ENCODE peak calls at places on chromosomes 6 and 20, in eight cellular contexts. H is heart left ventricle, E is brain microvascular endothelial cell, W is HL-60, S is hepatocyte, O is heart right ventricle, G is cardiac muscle cell, T is AG04450. R is an unnamed sample.
A peak's percentile ranks its signal among the peaks of the same experiment; 100 is the strongest.

GRCh38 chr6:49406241-49406970 is 56.6 kb downstream of the MMUT start:
- DNase-seq in T (no peak), G (peak; percentile 14), E (no peak), H (no peak), O (no peak), S (no peak), W (no peak), R (no peak)

GRCh38 chr20:36861875-36862801 is 13.8 kb upstream of the TLDC2 start:
- DNase-seq in S (peak; percentile 77), O (peak; percentile 82), T (no peak), W (no peak), H (peak; percentile 89), E (peak; percentile 70), G (peak; percentile 78), R (peak; percentile 66)

GRCh38 chr6:77074037-77074713 is 389.1 kb downstream of the HTR1B start:
- DNase-seq in T (no peak), H (no peak), E (no peak), O (no peak), W (no peak), G (no peak), S (no peak), R (no peak)

GRCh38 chr6:43489277-43490072 is 12.1 kb downstream of the TJAP1 start:
- DNase-seq in T (no peak), O (no peak), E (no peak), S (no peak), G (no peak), W (no peak), H (no peak), R (no peak)

GRCh38 chr6:107107791-107108190 is 7.5 kb downstream of the BEND3 start:
- DNase-seq in O (no peak), W (no peak), G (no peak), T (no peak), H (no peak), E (no peak), S (no peak), R (no peak)

GRCh38 chr6:93453956-93454355 is 34.6 kb upstream of the EPHA7 start:
- DNase-seq in E (no peak), H (no peak), O (no peak), T (no peak), S (no peak), G (no peak), W (no peak), R (no peak)

GRCh38 chr6:137851669-137852068 is 15.4 kb upstream of the TNFAIP3 start:
- DNase-seq in O (no peak), S (no peak), T (no peak), G (no peak), E (no peak), W (no peak), H (no peak), R (no peak)

GRCh38 chr6:108661430-108661829 is 100.7 kb downstream of the FOXO3 start:
- DNase-seq in S (peak; percentile 37), G (peak; percentile 27), E (peak; percentile 47), H (no peak), O (no peak), W (no peak), T (no peak), R (no peak)

GRCh38 chr6:161434921-161435411 is 161.1 kb upstream of the AGPAT4 start:
- DNase-seq in G (peak; percentile 96), S (peak; percentile 48), H (no peak), E (peak; percentile 94), O (no peak), W (no peak), T (peak; percentile 93), R (no peak)

GRCh38 chr20:35994994-35995453 is 26.6 kb downstream of the CNBD2 start:
- DNase-seq in S (peak; percentile 92), G (peak; percentile 89), E (peak; percentile 77), W (peak; percentile 31), H (peak; percentile 83), T (peak; percentile 57), O (peak; percentile 85), R (peak; percentile 91)

GRCh38 chr6:18634912-18635311 is 247.8 kb downstream of the RNF144B start:
- DNase-seq in E (no peak), O (no peak), S (no peak), W (no peak), G (peak; percentile 3), H (no peak), T (no peak), R (no peak)

GRCh38 chr6:6538301-6538700 is 50.2 kb upstream of the LY86 start:
- DNase-seq in W (no peak), E (no peak), T (no peak), O (no peak), H (no peak), S (no peak), G (no peak), R (no peak)

GRCh38 chr6:135922170-135922569 is 70.7 kb downstream of the PDE7B start:
- DNase-seq in S (peak; percentile 48), E (peak; percentile 92), W (no peak), O (no peak), T (peak; percentile 91), G (peak; percentile 95), H (peak; percentile 31), R (no peak)

GRCh38 chr6:106539931-106540330 is 89.4 kb downstream of the RTN4IP1 start:
- DNase-seq in O (no peak), G (no peak), W (no peak), T (no peak), H (no peak), S (no peak), E (no peak), R (no peak)

GRCh38 chr6:9025223-9025622 is 589.9 kb upstream of the SLC35B3 start:
- DNase-seq in W (no peak), T (no peak), S (no peak), G (no peak), H (no peak), E (no peak), O (no peak), R (no peak)

GRCh38 chr20:52129611-52130010 is 62.0 kb downstream of the ZFP64 start:
- DNase-seq in T (no peak), H (no peak), E (peak; percentile 8), S (no peak), G (no peak), W (no peak), O (no peak), R (no peak)

GRCh38 chr6:68728124-68728523 is 93.0 kb downstream of the ADGRB3 start:
- DNase-seq in O (no peak), T (no peak), S (no peak), H (no peak), G (peak; percentile 83), W (no peak), E (no peak), R (no peak)

GRCh38 chr6:127786109-127786508 is 114.7 kb downstream of the THEMIS start:
- DNase-seq in S (no peak), G (peak; percentile 4), W (no peak), E (no peak), O (no peak), T (no peak), H (no peak), R (no peak)

GRCh38 chr6:75281643-75282042 is 2.9 kb downstream of the TMEM30A start:
- DNase-seq in H (no peak), S (no peak), G (no peak), O (no peak), W (no peak), T (no peak), E (no peak), R (no peak)

GRCh38 chr6:3911614-3912336 is 62.6 kb downstream of the FAM50B start:
- DNase-seq in H (peak; percentile 73), E (peak; percentile 95), W (no peak), T (peak; percentile 43), G (peak; percentile 88), S (peak; percentile 75), O (peak; percentile 50), R (no peak)
- H3K4me3 ChIP-seq in H (peak overlapping the region; percentile 11), E (no peak overlapping the region), W (no peak overlapping the region), T (peak overlapping the region; percentile 8), G (no peak overlapping the region), S (no peak overlapping the region), O (no peak overlapping the region), R (no peak overlapping the region)

GRCh38 chr6:2845880-2846208 is 4.2 kb upstream of the SERPINB1 start:
- DNase-seq in E (no peak), G (no peak), W (no peak), S (no peak), T (no peak), H (no peak), O (no peak), R (no peak)
- H3K27ac ChIP-seq in E (no peak overlapping the region), G (no peak overlapping the region), W (no peak overlapping the region), S (no peak overlapping the region), T (peak overlapping the region; percentile 84), H (no peak overlapping the region), O (no peak overlapping the region), R (no peak overlapping the region)

DNA sequence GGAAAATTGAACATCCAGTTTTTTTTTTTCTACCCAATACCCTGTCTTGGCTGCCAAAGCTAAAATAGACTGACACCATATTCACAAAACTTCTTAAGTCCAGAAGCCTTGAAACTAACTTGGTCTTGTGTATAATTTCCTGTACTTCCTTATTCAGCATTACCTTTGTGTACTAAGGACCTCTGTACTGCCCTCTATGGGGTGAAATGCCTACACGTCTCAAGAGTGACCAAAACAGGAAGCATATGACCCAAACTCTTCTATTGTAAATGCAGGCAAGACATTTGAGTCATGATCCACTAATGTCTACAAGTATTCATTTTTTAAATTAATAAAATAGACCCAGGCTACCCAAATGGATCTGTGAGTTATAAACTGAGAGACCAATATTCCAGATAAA is 50.4 kb downstream of the HMGCLL1 start:
- DNase-seq in E (peak; percentile 35), G (peak; percentile 41), S (peak; percentile 39), T (peak; percentile 3), W (no peak), H (no peak), O (no peak), R (peak; percentile 23)
- TF ChIP-seq CTCF in E (peak; percentile 52), G (peak; percentile 37), S (peak; percentile 39), T (peak; percentile 43), W (peak; percentile 39), H (no peak), O (no peak), R (peak; percentile 54)

GRCh38 chr20:4247898-4248858 is 232.8 kb upstream of the RNF24 start:
- DNase-seq in E (no peak), W (no peak), S (no peak), G (no peak), T (no peak), O (no peak), H (no peak), R (no peak)

GRCh38 chr20:4245542-4245941 is 230.2 kb upstream of the RNF24 start:
- DNase-seq in S (no peak), E (no peak), H (no peak), W (no peak), T (no peak), O (no peak), G (no peak), R (no peak)

GRCh38 chr20:4244700-4245485 is 229.5 kb upstream of the RNF24 start:
- DNase-seq in O (no peak), H (no peak), E (no peak), W (no peak), G (peak; percentile 60), T (no peak), S (peak; percentile 87), R (no peak)

GRCh38 chr20:4246428-4246827 is 231.1 kb upstream of the RNF24 start:
- DNase-seq in H (no peak), S (no peak), O (no peak), W (no peak), T (no peak), E (no peak), G (no peak), R (no peak)

DNA sequence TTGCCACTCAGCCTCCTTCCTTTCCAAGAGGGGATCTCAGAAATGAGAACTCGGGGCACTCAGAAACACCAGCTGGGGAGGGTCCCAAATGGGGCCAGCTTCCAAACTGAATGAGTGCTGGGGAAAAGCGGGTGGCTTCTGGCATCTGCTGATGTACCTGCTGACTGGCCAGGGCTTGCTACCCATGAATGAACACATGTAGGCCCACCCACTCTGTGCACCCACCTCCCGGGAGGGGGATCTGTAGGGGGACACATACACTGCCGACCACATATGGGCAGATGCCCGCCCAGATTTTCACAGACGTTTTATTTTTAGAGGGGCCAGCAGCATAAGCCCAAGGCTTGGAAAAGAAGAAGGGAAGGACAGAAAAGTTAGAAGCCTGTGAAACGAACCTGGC is 231.9 kb upstream of the RNF24 start:
- DNase-seq in T (no peak), S (no peak), H (no peak), G (no peak), O (no peak), E (no peak), W (no peak), R (no peak)
- H3K4me3 ChIP-seq in T (no peak overlapping the region), S (no peak overlapping the region), H (no peak overlapping the region), G (no peak overlapping the region), O (no peak overlapping the region), E (no peak overlapping the region), W (no peak overlapping the region), R (no peak overlapping the region)